ENCODE peak calls at places on chromosomes 13 and 19, in nine cellular contexts. N is tibial artery, H is AG04449, K is H9, L is GM13977, G is kidney, X is amygdala, B is T-helper 22 cell, T is mesendoderm. Z is an unnamed sample.
A peak's percentile ranks its signal among the peaks of the same experiment; 100 is the strongest.

GRCh38 chr13:99053636-99054233 is 75.9 kb upstream of the DOCK9 start:
- DNase-seq in N (no peak), H (no peak), K (no peak), L (no peak), G (no peak), X (no peak), B (no peak), T (no peak), Z (no peak)

GRCh38 chr13:26300140-26300539 is 46.2 kb downstream of the CDK8 start:
- DNase-seq in N (no peak), H (no peak), K (no peak), L (no peak), G (no peak), X (no peak), B (no peak), T (no peak), Z (no peak)

GRCh38 chr19:1950640-1951039 is 9.7 kb downstream of the CSNK1G2 start:
- DNase-seq in N (no peak), H (no peak), K (no peak), L (no peak), G (no peak), X (no peak), B (no peak), T (no peak), Z (no peak)

GRCh38 chr19:1171755-1172352 is 2.2 kb downstream of the SBNO2 start:
- DNase-seq in N (no peak), H (no peak), K (no peak), L (no peak), G (no peak), X (no peak), B (no peak), T (peak; percentile 28), Z (no peak)

GRCh38 chr13:20160346-20161274 is at the start of gene GJA3:
- DNase-seq in N (no peak), H (no peak), K (peak; percentile 77), L (peak; percentile 75), G (no peak), X (no peak), B (peak; percentile 18), T (peak; percentile 54), Z (no peak)

GRCh38 chr19:18501832-18502231 is 20.0 kb downstream of the ELL start:
- DNase-seq in N (peak; percentile 84), H (no peak), K (no peak), L (no peak), G (no peak), X (no peak), B (no peak), T (no peak), Z (no peak)

GRCh38 chr13:112724788-112725345 is 35.0 kb downstream of the ATP11A start:
- DNase-seq in N (no peak), H (no peak), K (no peak), L (no peak), G (no peak), X (no peak), B (no peak), T (no peak), Z (no peak)

GRCh38 chr13:111267784-111268183 is 52.7 kb upstream of the TEX29 start:
- DNase-seq in N (no peak), H (no peak), K (no peak), L (no peak), G (no peak), X (no peak), B (no peak), T (no peak), Z (no peak)

GRCh38 chr19:6835501-6835900 is 51.9 kb upstream of the ADGRE1 start:
- DNase-seq in N (no peak), H (no peak), K (no peak), L (no peak), G (no peak), X (no peak), B (no peak), T (no peak), Z (no peak)

GRCh38 chr19:55473201-55473600 is 3.2 kb upstream of the ZNF628 start:
- DNase-seq in N (no peak), H (no peak), K (no peak), L (no peak), G (no peak), X (no peak), B (no peak), T (no peak), Z (no peak)

GRCh38 chr13:76286178-76286577 is 600.0 kb downstream of the KCTD12 start:
- DNase-seq in N (no peak), H (no peak), K (no peak), L (no peak), G (no peak), X (no peak), B (no peak), T (no peak), Z (no peak)

GRCh38 chr13:24135674-24136300 is 24.7 kb upstream of the SPATA13 start:
- DNase-seq in N (no peak), H (no peak), K (no peak), L (no peak), G (no peak), X (no peak), B (no peak), T (no peak), Z (no peak)

GRCh38 chr19:23203841-23204344 is 46.3 kb downstream of the ZNF724 start:
- DNase-seq in N (no peak), H (no peak), K (peak; percentile 32), L (no peak), G (no peak), X (peak; percentile 1), B (no peak), T (no peak), Z (no peak)

Z was measured in cardiac septum.